ENCODE peak calls at places on chromosomes 7 and 10, in five cellular contexts. One of them, this sample, is unnamed.
A peak's percentile ranks its signal among the peaks of the same experiment; 100 is the strongest.

GRCh38 chr7:90006988-90007387 is 147.3 kb upstream of the STEAP1 start:
- DNase-seq in HepG2: no peak
- DNase-seq in astrocyte of the cerebellum: no peak
- DNase-seq in IMR-90: no peak
- DNase-seq in endothelial cell: no peak
- DNase-seq in this sample: no peak

GRCh38 chr10:104688251-104688650 is 47.2 kb downstream of the SORCS3 start:
- DNase-seq in HepG2: no peak
- DNase-seq in astrocyte of the cerebellum: no peak
- DNase-seq in IMR-90: no peak
- DNase-seq in endothelial cell: no peak
- DNase-seq in this sample: peak; percentile 8

GRCh38 chr10:105398202-105398601 is 757.1 kb downstream of the SORCS3 start:
- DNase-seq in HepG2: no peak
- DNase-seq in astrocyte of the cerebellum: peak; percentile 75
- DNase-seq in IMR-90: no peak
- DNase-seq in endothelial cell: no peak
- DNase-seq in this sample: peak; percentile 9

GRCh38 chr10:132516771-132517725 is 20.5 kb upstream of the INPP5A start:
- DNase-seq in HepG2: peak; percentile 92
- DNase-seq in astrocyte of the cerebellum: peak; percentile 84
- DNase-seq in IMR-90: peak; percentile 96
- DNase-seq in endothelial cell: peak; percentile 55
- DNase-seq in this sample: peak; percentile 78

GRCh38 chr7:138359891-138360582 is 100.0 kb upstream of the TRIM24 start:
- DNase-seq in HepG2: no peak
- DNase-seq in astrocyte of the cerebellum: no peak
- DNase-seq in IMR-90: no peak
- DNase-seq in endothelial cell: no peak
- DNase-seq in this sample: no peak

GRCh38 chr10:59839576-59839975 is 66.8 kb downstream of the CCDC6 start:
- DNase-seq in HepG2: no peak
- DNase-seq in astrocyte of the cerebellum: no peak
- DNase-seq in IMR-90: peak; percentile 71
- DNase-seq in endothelial cell: no peak
- DNase-seq in this sample: no peak

GRCh38 chr7:48182736-48183369 is 11.6 kb downstream of the ABCA13 start:
- DNase-seq in HepG2: no peak
- DNase-seq in astrocyte of the cerebellum: peak; percentile 53
- DNase-seq in IMR-90: peak; percentile 70
- DNase-seq in endothelial cell: no peak
- DNase-seq in this sample: no peak

GRCh38 chr7:37705976-37706375 is 22.4 kb downstream of the GPR141 start:
- DNase-seq in HepG2: no peak
- DNase-seq in astrocyte of the cerebellum: no peak
- DNase-seq in IMR-90: no peak
- DNase-seq in endothelial cell: no peak
- DNase-seq in this sample: no peak

GRCh38 chr10:102752266-102752930 is 8.7 kb downstream of the WBP1L start:
- DNase-seq in HepG2: peak; percentile 51
- DNase-seq in astrocyte of the cerebellum: peak; percentile 71
- DNase-seq in IMR-90: peak; percentile 83
- DNase-seq in endothelial cell: no peak
- DNase-seq in this sample: no peak

GRCh38 chr7:122166708-122167107 is 22.7 kb upstream of the AASS start:
- DNase-seq in HepG2: no peak
- DNase-seq in astrocyte of the cerebellum: peak; percentile 36
- DNase-seq in IMR-90: peak; percentile 62
- DNase-seq in endothelial cell: no peak
- DNase-seq in this sample: no peak

GRCh38 chr7:50614721-50615518 is 49.7 kb upstream of the DDC start:
- DNase-seq in HepG2: peak; percentile 74
- DNase-seq in astrocyte of the cerebellum: no peak
- DNase-seq in IMR-90: no peak
- DNase-seq in endothelial cell: no peak
- DNase-seq in this sample: no peak
- TF ChIP-seq CTCF in HepG2: peak; percentile 78
- TF ChIP-seq CTCF in astrocyte of the cerebellum: peak; percentile 22
- TF ChIP-seq CTCF in IMR-90: no peak
- TF ChIP-seq CTCF in endothelial cell: no peak
- TF ChIP-seq CTCF in this sample: no peak

DNA sequence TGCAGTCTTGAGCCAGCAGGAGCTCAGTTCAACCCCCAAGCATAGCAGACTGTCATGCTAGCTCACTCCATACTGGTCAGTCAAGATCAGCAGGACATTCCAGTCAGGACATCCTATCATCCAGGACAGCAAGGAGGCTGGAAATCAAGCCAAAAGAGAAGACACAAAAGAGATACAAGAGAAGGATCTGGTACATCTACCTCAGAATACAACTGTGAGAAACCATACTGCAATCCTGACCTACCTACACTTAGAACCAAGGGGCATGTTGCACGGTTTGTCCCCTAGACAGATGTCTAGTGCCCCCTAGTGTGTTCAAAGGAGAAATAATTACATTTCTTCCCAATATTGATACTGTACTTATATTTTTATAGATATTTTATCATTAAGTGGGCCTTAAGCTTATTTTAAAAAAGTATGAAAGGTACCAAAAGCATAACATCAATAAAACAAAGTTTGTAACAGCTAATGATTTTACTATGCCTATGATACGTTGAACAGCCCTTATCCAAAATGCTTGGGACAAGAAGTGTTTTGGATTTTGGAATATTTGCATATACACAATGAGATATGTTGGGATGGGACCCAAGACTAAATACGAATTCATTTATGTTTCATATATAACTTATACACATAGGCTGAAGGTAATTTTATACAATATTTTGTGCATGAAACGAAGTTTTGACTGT is 26.7 kb downstream of the ERCC6 start:
- DNase-seq in HepG2: peak; percentile 16
- DNase-seq in astrocyte of the cerebellum: no peak
- DNase-seq in IMR-90: peak; percentile 43
- DNase-seq in endothelial cell: no peak
- DNase-seq in this sample: peak; percentile 12
- TF ChIP-seq CTCF in HepG2: peak; percentile 72
- TF ChIP-seq CTCF in astrocyte of the cerebellum: peak; percentile 61
- TF ChIP-seq CTCF in IMR-90: peak; percentile 70
- TF ChIP-seq CTCF in endothelial cell: peak; percentile 69
- TF ChIP-seq CTCF in this sample: peak; percentile 80

DNA sequence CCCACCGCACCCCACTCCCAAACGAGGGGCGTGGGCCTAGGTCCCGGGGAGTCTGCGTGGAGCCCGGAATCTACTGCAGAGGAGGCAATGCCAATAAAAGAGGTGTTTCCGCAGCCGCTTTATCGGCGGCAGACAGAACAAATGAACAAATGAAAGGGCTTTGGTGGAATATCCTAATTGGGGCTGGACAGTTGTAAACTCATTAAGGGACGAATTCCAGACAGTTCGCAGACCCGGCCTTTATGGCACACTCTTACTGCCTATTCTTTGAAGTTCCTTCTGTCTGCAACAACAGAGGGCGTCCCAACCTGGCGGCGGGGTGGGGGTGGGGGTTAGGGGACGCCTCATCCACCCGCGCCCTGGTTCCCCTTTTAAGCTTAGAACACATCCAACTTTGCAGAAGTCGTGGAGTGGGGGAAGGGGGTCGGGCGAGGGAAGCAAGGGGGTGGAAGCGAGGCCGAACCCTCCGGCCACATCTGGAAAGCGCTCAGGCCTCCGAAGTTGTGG is 4.1 kb downstream of the HOXA9 start:
- DNase-seq in HepG2: no peak
- DNase-seq in astrocyte of the cerebellum: no peak
- DNase-seq in IMR-90: no peak
- DNase-seq in endothelial cell: no peak
- DNase-seq in this sample: peak; percentile 61
- TF ChIP-seq CTCF in HepG2: no peak
- TF ChIP-seq CTCF in astrocyte of the cerebellum: no peak
- TF ChIP-seq CTCF in IMR-90: no peak
- TF ChIP-seq CTCF in endothelial cell: peak; percentile 54
- TF ChIP-seq CTCF in this sample: no peak

DNA sequence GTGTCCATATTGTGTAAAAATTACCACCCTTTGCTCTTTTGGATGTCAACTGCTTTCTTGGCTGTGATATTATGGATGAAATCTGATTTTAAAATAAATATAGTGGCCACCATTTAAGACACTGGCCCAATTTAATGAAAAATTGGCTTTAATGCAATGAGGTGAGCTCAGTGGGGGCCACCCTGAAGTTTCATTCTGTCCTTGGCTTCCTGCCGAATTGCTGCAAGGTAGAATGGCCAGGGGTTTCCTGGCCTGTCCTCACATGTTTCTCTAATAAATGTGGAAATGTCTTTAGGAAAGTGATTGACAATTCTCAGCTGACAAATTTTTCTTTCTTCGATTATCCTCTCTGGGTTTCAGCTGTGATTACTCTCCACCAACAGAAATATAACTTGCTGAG is 36.0 kb downstream of the DYNC1I1 start:
- DNase-seq in HepG2: no peak
- DNase-seq in astrocyte of the cerebellum: no peak
- DNase-seq in IMR-90: no peak
- DNase-seq in endothelial cell: no peak
- DNase-seq in this sample: no peak
- TF ChIP-seq CTCF in HepG2: no peak
- TF ChIP-seq CTCF in astrocyte of the cerebellum: no peak
- TF ChIP-seq CTCF in IMR-90: no peak
- TF ChIP-seq CTCF in endothelial cell: no peak
- TF ChIP-seq CTCF in this sample: no peak

DNA sequence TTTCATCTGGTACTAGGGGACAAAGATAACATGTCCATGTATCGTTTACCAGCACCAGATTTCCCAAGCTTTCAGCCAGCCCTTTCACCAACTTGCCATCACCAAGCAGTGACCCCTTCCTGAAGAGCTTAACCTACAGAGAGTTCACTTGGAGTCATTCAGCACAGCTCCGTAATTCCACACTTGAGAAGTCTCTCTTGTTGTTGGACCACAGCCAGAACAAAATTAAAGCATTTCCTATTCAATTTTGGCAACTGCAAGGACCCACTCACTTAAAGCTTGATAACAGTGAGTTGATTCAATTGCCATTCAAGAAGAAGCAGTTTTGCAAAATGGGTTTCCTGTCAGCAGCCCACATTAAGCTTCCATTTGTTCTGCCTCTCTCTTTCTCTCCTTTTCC is 88.5 kb upstream of the LRRTM3 start:
- DNase-seq in HepG2: no peak
- DNase-seq in astrocyte of the cerebellum: peak; percentile 43
- DNase-seq in IMR-90: no peak
- DNase-seq in endothelial cell: no peak
- DNase-seq in this sample: no peak
- TF ChIP-seq CTCF in HepG2: no peak
- TF ChIP-seq CTCF in astrocyte of the cerebellum: no peak
- TF ChIP-seq CTCF in IMR-90: no peak
- TF ChIP-seq CTCF in endothelial cell: no peak
- TF ChIP-seq CTCF in this sample: no peak

GRCh38 chr7:124171068-124171467 is 138.2 kb upstream of the TMEM229A start:
- DNase-seq in HepG2: no peak
- DNase-seq in astrocyte of the cerebellum: no peak
- DNase-seq in IMR-90: peak; percentile 62
- DNase-seq in endothelial cell: peak; percentile 9
- DNase-seq in this sample: peak; percentile 13
- TF ChIP-seq CTCF in HepG2: peak; percentile 29
- TF ChIP-seq CTCF in astrocyte of the cerebellum: peak; percentile 42
- TF ChIP-seq CTCF in IMR-90: peak; percentile 79
- TF ChIP-seq CTCF in endothelial cell: no peak
- TF ChIP-seq CTCF in this sample: peak; percentile 30

DNA sequence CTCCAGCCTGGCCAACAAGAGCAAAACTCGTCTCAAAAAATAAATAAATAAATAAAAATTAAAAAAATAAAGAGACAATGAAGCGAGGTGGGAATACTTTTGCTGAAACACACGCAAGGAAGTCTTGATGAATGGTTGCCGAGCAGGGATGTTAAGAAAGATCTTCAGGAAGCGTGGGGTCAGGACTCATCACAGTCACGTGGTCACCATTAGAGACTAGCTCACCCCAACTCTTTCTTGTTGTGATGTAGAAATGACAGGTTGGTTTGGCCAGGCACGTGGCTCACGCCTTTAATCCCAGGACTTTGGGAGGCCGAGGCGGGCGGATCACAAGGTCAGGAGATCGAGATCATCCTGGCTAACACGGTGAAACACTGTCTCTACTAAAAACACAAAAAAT is 28.9 kb upstream of the BAIAP2L1 start:
- DNase-seq in HepG2: no peak
- DNase-seq in astrocyte of the cerebellum: no peak
- DNase-seq in IMR-90: no peak
- DNase-seq in endothelial cell: no peak
- DNase-seq in this sample: no peak
- TF ChIP-seq CTCF in HepG2: no peak
- TF ChIP-seq CTCF in astrocyte of the cerebellum: no peak
- TF ChIP-seq CTCF in IMR-90: no peak
- TF ChIP-seq CTCF in endothelial cell: no peak
- TF ChIP-seq CTCF in this sample: no peak

GRCh38 chr10:110609592-110609991 is 34.5 kb upstream of the RBM20 start:
- DNase-seq in HepG2: no peak
- DNase-seq in astrocyte of the cerebellum: no peak
- DNase-seq in IMR-90: no peak
- DNase-seq in endothelial cell: no peak
- DNase-seq in this sample: no peak
- TF ChIP-seq CTCF in HepG2: no peak
- TF ChIP-seq CTCF in astrocyte of the cerebellum: no peak
- TF ChIP-seq CTCF in IMR-90: no peak
- TF ChIP-seq CTCF in endothelial cell: no peak
- TF ChIP-seq CTCF in this sample: no peak

GRCh38 chr7:45867471-45867870 is 5.4 kb downstream of the CCDC201 start:
- DNase-seq in HepG2: no peak
- DNase-seq in astrocyte of the cerebellum: no peak
- DNase-seq in IMR-90: no peak
- DNase-seq in endothelial cell: no peak
- DNase-seq in this sample: no peak

GRCh38 chr7:45869426-45869825 is 3.5 kb downstream of the CCDC201 start:
- DNase-seq in HepG2: no peak
- DNase-seq in astrocyte of the cerebellum: no peak
- DNase-seq in IMR-90: peak; percentile 81
- DNase-seq in endothelial cell: no peak
- DNase-seq in this sample: no peak

GRCh38 chr7:45865594-45866410 is 7.1 kb downstream of the CCDC201 start:
- DNase-seq in HepG2: peak; percentile 34
- DNase-seq in astrocyte of the cerebellum: no peak
- DNase-seq in IMR-90: peak; percentile 56
- DNase-seq in endothelial cell: no peak
- DNase-seq in this sample: no peak

DNA sequence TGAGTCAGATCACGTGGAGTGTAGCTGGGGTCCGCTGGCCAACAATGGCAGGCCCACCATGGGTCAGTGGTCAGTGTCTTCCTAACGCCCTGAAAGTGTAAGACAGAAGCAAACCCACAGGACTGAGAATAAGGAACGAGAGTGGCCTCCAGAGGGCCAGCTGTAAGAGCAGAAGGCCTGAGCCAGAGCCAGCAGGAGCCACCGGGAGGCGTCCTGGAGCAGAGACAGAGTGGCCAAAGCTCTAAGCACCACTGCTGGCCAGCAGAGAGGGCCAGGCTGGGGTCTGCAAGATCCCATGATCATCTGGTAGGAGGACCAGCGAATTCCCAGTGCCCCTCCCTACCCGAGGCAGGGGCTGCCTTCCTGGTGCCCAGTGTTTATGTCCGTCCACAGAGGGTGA is 9.2 kb downstream of the CCDC201 start:
- DNase-seq in HepG2: peak; percentile 23
- DNase-seq in astrocyte of the cerebellum: no peak
- DNase-seq in IMR-90: no peak
- DNase-seq in endothelial cell: peak; percentile 63
- DNase-seq in this sample: no peak
- TF ChIP-seq CTCF in HepG2: peak; percentile 62
- TF ChIP-seq CTCF in astrocyte of the cerebellum: no peak
- TF ChIP-seq CTCF in IMR-90: peak; percentile 34
- TF ChIP-seq CTCF in endothelial cell: no peak
- TF ChIP-seq CTCF in this sample: no peak

This sample was measured in nephron progenitor cell.